ENCODE peak calls at places on chromosomes 2 and 18, in ten cellular contexts. Z is psoas muscle, P is colonic mucosa, C is breast epithelium, U is bronchial epithelial cell, I is AG10803, S is ascending aorta, K is tibial artery, J is left ventricle myocardium inferior, X is WERI-Rb-1. L is an unnamed sample.

GRCh38 chr2:39725401-39725800 is 53.7 kb downstream of the THUMPD2 start:
- DNase-seq in Z (no peak), P (no peak), C (peak), U (no peak), I (peak), S (no peak), K (no peak), J (no peak), X (no peak), L (no peak)

GRCh38 chr2:148552675-148553331 is 91.7 kb upstream of the EPC2 start:
- DNase-seq in Z (no peak), P (no peak), C (no peak), U (no peak), I (no peak), S (no peak), K (no peak), J (no peak), X (no peak), L (no peak)

GRCh38 chr2:217335341-217335966 is 475.6 kb upstream of the TNP1 start:
- DNase-seq in Z (no peak), P (no peak), C (no peak), U (peak), I (no peak), S (no peak), K (no peak), J (no peak), X (no peak), L (no peak)

GRCh38 chr2:141384676-141385075 is 746.1 kb downstream of the LRP1B start:
- DNase-seq in Z (no peak), P (no peak), C (no peak), U (peak), I (no peak), S (no peak), K (no peak), J (no peak), X (no peak), L (peak)

GRCh38 chr2:141692829-141693228 is 438.0 kb downstream of the LRP1B start:
- DNase-seq in Z (no peak), P (no peak), C (no peak), U (no peak), I (no peak), S (no peak), K (no peak), J (no peak), X (no peak), L (no peak)

GRCh38 chr18:62621546-62621945 is 93.8 kb upstream of the PHLPP1 start:
- DNase-seq in Z (peak), P (no peak), C (no peak), U (no peak), I (peak), S (no peak), K (no peak), J (peak), X (no peak), L (no peak)

GRCh38 chr2:55618649-55619055 is 1.2 kb upstream of the PPP4R3B start:
- DNase-seq in Z (peak), P (peak), C (no peak), U (peak), I (peak), S (no peak), K (peak), J (peak), X (peak), L (no peak)

GRCh38 chr2:98453531-98453930 is 8.9 kb downstream of the INPP4A start:
- DNase-seq in Z (no peak), P (no peak), C (no peak), U (no peak), I (no peak), S (no peak), K (no peak), J (no peak), X (no peak), L (no peak)

GRCh38 chr2:217412299-217412698 is 552.4 kb upstream of the TNP1 start:
- DNase-seq in Z (no peak), P (no peak), C (no peak), U (no peak), I (no peak), S (no peak), K (no peak), J (no peak), X (no peak), L (no peak)

GRCh38 chr2:219636144-219636915 is 8.9 kb downstream of the SLC4A3 start:
- DNase-seq in Z (no peak), P (no peak), C (no peak), U (no peak), I (no peak), S (no peak), K (peak), J (no peak), X (no peak), L (no peak)

GRCh38 chr2:71864085-71864484 is 283.6 kb downstream of the CYP26B1 start:
- DNase-seq in Z (no peak), P (no peak), C (no peak), U (no peak), I (no peak), S (no peak), K (no peak), J (no peak), X (no peak), L (no peak)

GRCh38 chr18:62555135-62555534 is 32.3 kb downstream of the ZCCHC2 start:
- DNase-seq in Z (no peak), P (no peak), C (no peak), U (peak), I (no peak), S (no peak), K (no peak), J (no peak), X (no peak), L (no peak)

GRCh38 chr2:119468154-119468955 is 36.7 kb downstream of the TMEM37 start:
- DNase-seq in Z (no peak), P (no peak), C (no peak), U (peak), I (peak), S (no peak), K (no peak), J (no peak), X (no peak), L (no peak)

GRCh38 chr2:109059474-109060165 is 69.4 kb upstream of the SH3RF3 start:
- DNase-seq in Z (no peak), P (no peak), C (no peak), U (no peak), I (no peak), S (no peak), K (no peak), J (peak), X (no peak), L (no peak)

GRCh38 chr2:121006783-121007489 is 271.3 kb downstream of the GLI2 start:
- DNase-seq in Z (no peak), P (no peak), C (no peak), U (no peak), I (no peak), S (no peak), K (no peak), J (no peak), X (no peak), L (no peak)

GRCh38 chr2:202072226-202072625 is 829 bp upstream of the KIAA2012 start:
- DNase-seq in Z (no peak), P (no peak), C (no peak), U (no peak), I (no peak), S (no peak), K (no peak), J (no peak), X (peak), L (no peak)

GRCh38 chr2:172821370-172822338 is 86.0 kb downstream of the RAPGEF4 start:
- DNase-seq in Z (no peak), P (no peak), C (no peak), U (no peak), I (no peak), S (no peak), K (no peak), J (no peak), X (no peak), L (no peak)

GRCh38 chr2:144516417-144516980 is 3.4 kb downstream of the ZEB2 start:
- DNase-seq in Z (peak), P (no peak), C (no peak), U (no peak), I (peak), S (no peak), K (no peak), J (peak), X (no peak), L (no peak)

GRCh38 chr2:160225722-160226121 is 25.6 kb upstream of the ITGB6 start:
- DNase-seq in Z (no peak), P (no peak), C (peak), U (peak), I (no peak), S (no peak), K (no peak), J (no peak), X (no peak), L (no peak)

GRCh38 chr2:16507655-16508054 is 158.0 kb downstream of the CYRIA start:
- DNase-seq in Z (no peak), P (no peak), C (no peak), U (no peak), I (no peak), S (no peak), K (no peak), J (no peak), X (peak), L (no peak)

GRCh38 chr2:64641585-64641984 is 12.1 kb downstream of the SERTAD2 start:
- DNase-seq in Z (peak), P (no peak), C (no peak), U (no peak), I (no peak), S (no peak), K (no peak), J (no peak), X (no peak), L (no peak)

GRCh38 chr2:162053808-162054155 is 20.2 kb downstream of the DPP4 start:
- DNase-seq in Z (no peak), P (no peak), C (no peak), U (no peak), I (no peak), S (no peak), K (no peak), J (no peak), X (no peak), L (no peak)

GRCh38 chr2:48607307-48608014 is 10.2 kb upstream of the GTF2A1L start:
- DNase-seq in Z (no peak), P (no peak), C (no peak), U (peak), I (peak), S (no peak), K (no peak), J (no peak), X (no peak), L (peak)

GRCh38 chr2:240394549-240394948 is 40.9 kb upstream of the GPC1 start:
- DNase-seq in Z (no peak), P (no peak), C (no peak), U (no peak), I (no peak), S (no peak), K (peak), J (no peak), X (peak), L (no peak)

GRCh38 chr2:54722641-54723299 is 692 bp upstream of the EML6 start:
- DNase-seq in Z (no peak), P (peak), C (no peak), U (peak), I (peak), S (no peak), K (no peak), J (no peak), X (no peak), L (no peak)

GRCh38 chr2:207241198-207241597 is 75.5 kb upstream of the KLF7 start:
- DNase-seq in Z (no peak), P (no peak), C (no peak), U (peak), I (peak), S (no peak), K (no peak), J (no peak), X (no peak), L (no peak)

GRCh38 chr2:241842620-241843211 is 16.0 kb downstream of the PDCD1 start:
- DNase-seq in Z (peak), P (no peak), C (no peak), U (no peak), I (no peak), S (peak), K (peak), J (no peak), X (no peak), L (no peak)

GRCh38 chr18:34990571-34990970 is 50.6 kb upstream of the MAPRE2 start:
- DNase-seq in Z (peak), P (no peak), C (no peak), U (peak), I (peak), S (no peak), K (peak), J (no peak), X (no peak), L (no peak)

GRCh38 chr2:189830510-189830909 is 46.3 kb downstream of the PMS1 start:
- DNase-seq in Z (no peak), P (no peak), C (no peak), U (no peak), I (no peak), S (no peak), K (no peak), J (no peak), X (no peak), L (no peak)

GRCh38 chr18:80147418-80148315 is 38.6 kb downstream of the ADNP2 start:
- DNase-seq in Z (peak), P (peak), C (peak), U (peak), I (peak), S (peak), K (peak), J (peak), X (peak), L (peak)

GRCh38 chr2:161136194-161136593 is 24.0 kb upstream of the TANK start:
- DNase-seq in Z (no peak), P (no peak), C (no peak), U (no peak), I (no peak), S (no peak), K (no peak), J (no peak), X (no peak), L (no peak)

GRCh38 chr2:196238836-196239380 is 67.5 kb upstream of the STK17B start:
- DNase-seq in Z (no peak), P (no peak), C (no peak), U (no peak), I (peak), S (no peak), K (no peak), J (no peak), X (no peak), L (no peak)

GRCh38 chr2:196242131-196242620 is 70.8 kb upstream of the STK17B start:
- DNase-seq in Z (no peak), P (no peak), C (no peak), U (peak), I (no peak), S (no peak), K (peak), J (peak), X (no peak), L (no peak)

GRCh38 chr2:196241175-196241574 is 69.8 kb upstream of the STK17B start:
- DNase-seq in Z (no peak), P (no peak), C (no peak), U (no peak), I (no peak), S (no peak), K (no peak), J (no peak), X (no peak), L (no peak)

GRCh38 chr2:196244516-196244915 is 73.1 kb upstream of the STK17B start:
- DNase-seq in Z (no peak), P (no peak), C (no peak), U (no peak), I (peak), S (no peak), K (no peak), J (no peak), X (no peak), L (no peak)

DNA sequence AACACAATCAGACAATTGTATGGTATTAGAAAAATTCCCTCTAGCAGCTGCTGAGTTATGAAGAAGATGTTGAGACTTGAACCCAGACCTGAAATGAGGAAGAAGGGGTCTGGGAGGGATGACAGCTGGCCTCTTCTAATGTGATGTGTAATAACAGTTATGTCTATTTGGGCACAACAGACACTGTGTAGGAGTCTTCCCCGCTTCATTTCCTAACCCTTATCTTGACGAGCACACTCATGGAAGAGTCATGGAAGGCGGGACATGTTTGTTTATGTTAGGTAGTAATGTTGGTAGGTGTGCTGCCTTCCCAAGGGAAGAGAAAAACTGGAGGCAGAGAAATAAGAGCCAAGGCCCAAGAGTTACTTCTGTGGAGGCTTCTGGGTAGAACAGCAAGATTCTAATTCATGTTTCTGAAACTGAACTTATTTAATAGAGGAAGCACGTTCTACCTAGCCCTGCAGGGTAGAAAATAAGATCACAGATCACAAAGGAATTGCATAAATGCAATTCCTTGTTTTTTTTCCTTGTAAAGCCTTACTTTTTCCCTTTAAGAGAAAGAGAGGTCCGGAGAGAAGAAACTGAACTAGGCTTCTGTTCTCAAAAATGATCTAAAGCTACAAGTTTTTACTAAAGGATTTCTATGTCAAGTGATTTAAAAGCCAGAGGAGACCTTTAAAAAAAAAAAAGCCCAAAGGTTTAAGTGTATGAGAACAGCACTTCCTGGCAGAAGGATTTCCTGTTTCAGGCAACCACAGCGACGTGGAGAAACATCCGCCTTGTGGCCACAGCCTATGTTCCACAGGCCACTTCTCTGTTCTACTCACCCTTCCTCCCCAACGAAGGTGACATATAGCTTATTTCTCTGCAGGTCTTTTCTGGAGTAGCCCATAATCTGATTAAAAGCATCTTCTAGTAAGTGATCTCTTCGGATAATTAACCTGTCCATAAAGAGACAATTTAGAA is 68.5 kb upstream of the STK17B start:
- DNase-seq in Z (peak), P (peak), C (peak), U (peak), I (peak), S (peak), K (peak), J (peak), X (no peak), L (no peak)
- TF ChIP-seq CTCF in Z (no peak), P (no peak), C (peak), U (peak), I (no peak), S (no peak), K (no peak), J (peak), X (no peak), L (no peak)

GRCh38 chr2:177246000-177246399 is 18.5 kb downstream of the NFE2L2 start:
- DNase-seq in Z (no peak), P (no peak), C (no peak), U (no peak), I (no peak), S (no peak), K (no peak), J (no peak), X (no peak), L (no peak)
- H3K4me3 ChIP-seq in Z (no peak), P (no peak), C (peak), U (no peak), I (no peak), S (no peak), K (no peak), J (no peak), X (no peak), L (no peak)

DNA sequence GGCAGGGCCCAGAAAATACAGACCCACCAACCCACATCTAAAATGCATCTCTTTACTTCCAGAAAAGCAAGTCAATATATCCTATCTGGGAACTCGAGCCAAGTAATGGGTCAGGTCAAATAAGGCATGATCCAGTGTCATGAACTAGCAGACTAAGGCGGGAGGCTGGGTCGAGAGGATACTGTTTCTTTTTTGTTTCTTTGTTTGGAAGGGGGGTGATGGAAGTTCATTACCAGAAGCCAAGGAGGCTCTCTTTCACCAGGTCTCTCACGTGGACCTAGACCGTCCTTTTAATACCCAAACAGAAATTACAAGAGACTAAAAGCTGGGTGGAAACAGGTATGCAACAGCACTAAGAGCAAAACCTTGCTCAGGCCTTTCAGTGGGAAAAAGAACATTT is 108.3 kb downstream of the HDAC4 start:
- DNase-seq in Z (no peak), P (no peak), C (no peak), U (no peak), I (no peak), S (no peak), K (no peak), J (no peak), X (no peak), L (no peak)
- TF ChIP-seq CTCF in Z (no peak), P (no peak), C (no peak), U (no peak), I (no peak), S (no peak), K (no peak), J (no peak), X (no peak), L (no peak)

GRCh38 chr2:136052374-136053362 is 65.3 kb downstream of the CXCR4 start:
- DNase-seq in Z (no peak), P (no peak), C (no peak), U (no peak), I (no peak), S (no peak), K (no peak), J (no peak), X (no peak), L (no peak)
- H3K4me3 ChIP-seq in Z (no peak), P (no peak), C (no peak), U (no peak), I (no peak), S (no peak), K (no peak), J (no peak), X (no peak), L (no peak)

GRCh38 chr2:197255550-197255949 is 55.0 kb downstream of the ANKRD44 start:
- DNase-seq in Z (peak), P (peak), C (no peak), U (no peak), I (peak), S (peak), K (peak), J (peak), X (no peak), L (no peak)

GRCh38 chr2:197258580-197258979 is 52.0 kb downstream of the ANKRD44 start:
- DNase-seq in Z (no peak), P (no peak), C (no peak), U (no peak), I (peak), S (no peak), K (no peak), J (no peak), X (no peak), L (no peak)

GRCh38 chr2:197254776-197255521 is 55.6 kb downstream of the ANKRD44 start:
- DNase-seq in Z (no peak), P (no peak), C (no peak), U (no peak), I (no peak), S (no peak), K (no peak), J (no peak), X (no peak), L (no peak)

GRCh38 chr2:197256771-197257170 is 53.8 kb downstream of the ANKRD44 start:
- DNase-seq in Z (no peak), P (no peak), C (no peak), U (no peak), I (no peak), S (no peak), K (no peak), J (no peak), X (no peak), L (no peak)

DNA sequence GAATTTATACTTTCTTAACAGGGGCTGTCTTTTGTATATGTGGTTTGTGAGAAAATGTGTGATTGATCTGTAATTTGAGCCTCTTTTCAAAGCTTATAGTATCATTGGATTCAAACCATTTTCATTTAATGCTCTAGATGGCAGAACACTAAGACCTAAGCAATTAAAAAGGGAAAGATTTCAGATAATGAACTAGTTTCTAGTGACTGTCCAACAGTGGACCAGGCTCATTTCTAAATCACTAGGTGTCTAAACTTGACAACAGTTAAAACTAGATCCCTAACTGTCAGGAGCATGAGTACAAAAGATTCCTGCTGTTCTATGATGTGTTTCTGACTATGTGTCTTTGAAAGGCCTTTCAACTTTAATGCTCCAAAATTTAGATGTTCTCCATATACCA is 54.6 kb downstream of the ANKRD44 start:
- DNase-seq in Z (no peak), P (no peak), C (no peak), U (no peak), I (no peak), S (no peak), K (no peak), J (no peak), X (no peak), L (no peak)
- TF ChIP-seq CTCF in Z (no peak), P (no peak), C (no peak), U (no peak), I (no peak), S (no peak), K (no peak), J (no peak), X (no peak), L (no peak)

GRCh38 chr2:182228741-182229140 is 198.1 kb downstream of the PDE1A start:
- DNase-seq in Z (no peak), P (no peak), C (no peak), U (no peak), I (peak), S (no peak), K (no peak), J (no peak), X (no peak), L (no peak)
- H3K4me3 ChIP-seq in Z (no peak), P (no peak), C (no peak), U (no peak), I (no peak), S (no peak), K (no peak), J (no peak), X (no peak), L (no peak)